ENCODE peak calls at places on chromosomes 13 and 19, in seven cellular contexts. J is T-helper 1 cell, B is NCI-H774, M is SK-N-SH, I is epithelial cell of esophagus, L is lower lobe of right lung, W is natural killer cell. A is an unnamed sample.

GRCh38 chr13:95002968-95003813 is 290.8 kb upstream of the SOX21 start:
- DNase-seq in M (peak; percentile 57), J (no peak), W (no peak), I (no peak), B (peak; percentile 94), L (no peak), A (no peak)

GRCh38 chr13:110466261-110466660 is 95.3 kb downstream of the RAB20 start:
- DNase-seq in M (no peak), J (no peak), I (no peak), B (peak; percentile 85), L (peak; percentile 11), W (no peak), A (no peak)

GRCh38 chr13:48626077-48626449 is 27.7 kb upstream of the CYSLTR2 start:
- DNase-seq in L (no peak), W (no peak), J (no peak), M (no peak), B (no peak), I (no peak), A (no peak)

GRCh38 chr19:36973021-36973843 is 57.1 kb downstream of the ZNF568 start:
- DNase-seq in W (peak; percentile 63), J (peak; percentile 64), I (peak; percentile 81), M (peak; percentile 97), B (peak; percentile 63), L (peak; percentile 86), A (peak; percentile 87)

GRCh38 chr13:111370570-111371150 is 50.2 kb downstream of the TEX29 start:
- DNase-seq in W (no peak), J (no peak), L (no peak), B (no peak), I (no peak), M (no peak), A (no peak)

GRCh38 chr19:54152267-54152666 is 7.3 kb downstream of the LENG1 start:
- DNase-seq in W (no peak), B (no peak), J (no peak), L (no peak), M (no peak), I (no peak), A (no peak)

GRCh38 chr19:40445945-40446784 is 2.0 kb upstream of the SERTAD3 start:
- DNase-seq in B (no peak), W (no peak), I (peak; percentile 70), J (no peak), M (no peak), L (no peak), A (no peak)

GRCh38 chr13:100872761-100873160 is 198.2 kb upstream of the TMTC4 start:
- DNase-seq in I (no peak), B (no peak), L (no peak), W (no peak), J (no peak), M (no peak), A (no peak)

GRCh38 chr13:46556380-46556779 is 3.4 kb downstream of the LRCH1 start:
- DNase-seq in W (no peak), I (no peak), M (no peak), B (no peak), J (no peak), L (no peak), A (no peak)

GRCh38 chr13:34720618-34721017 is 221.5 kb upstream of the NBEA start:
- DNase-seq in W (no peak), L (no peak), B (no peak), J (no peak), M (no peak), I (peak; percentile 4), A (no peak)

GRCh38 chr13:85567909-85568308 is 231.3 kb downstream of the SLITRK6 start:
- DNase-seq in W (no peak), B (no peak), M (no peak), I (no peak), J (no peak), L (no peak), A (no peak)

GRCh38 chr13:48818495-48818961 is 157.2 kb upstream of the FNDC3A start:
- DNase-seq in L (no peak), B (no peak), J (no peak), M (no peak), I (peak; percentile 83), W (no peak), A (no peak)

GRCh38 chr13:100636441-100636840 is 38.2 kb downstream of the TMTC4 start:
- DNase-seq in M (no peak), L (no peak), I (no peak), W (no peak), B (no peak), J (no peak), A (no peak)

GRCh38 chr13:59651479-59651878 is 512.2 kb downstream of the DIAPH3 start:
- DNase-seq in J (no peak), B (no peak), I (no peak), M (no peak), W (no peak), L (no peak), A (no peak)

GRCh38 chr19:7179917-7180306 is 110.4 kb downstream of the ZNF557 start:
- DNase-seq in M (no peak), I (no peak), L (no peak), W (no peak), B (no peak), J (no peak), A (no peak)

GRCh38 chr13:65540064-65540635 is 1690.0 kb downstream of the PCDH9 start:
- DNase-seq in B (no peak), J (no peak), I (peak; percentile 27), L (no peak), M (no peak), W (no peak), A (no peak)

GRCh38 chr13:97058896-97059295 is 64.6 kb upstream of the OXGR1 start:
- DNase-seq in M (no peak), B (no peak), W (no peak), I (no peak), L (no peak), J (no peak), A (no peak)

GRCh38 chr13:60267498-60268202 is 103.9 kb upstream of the DIAPH3 start:
- DNase-seq in W (no peak), L (no peak), I (peak; percentile 5), M (no peak), B (peak; percentile 16), J (no peak), A (no peak)

GRCh38 chr19:18768997-18769891 is 21.9 kb downstream of the COMP start:
- DNase-seq in J (no peak), L (peak; percentile 89), M (no peak), I (no peak), W (no peak), B (no peak), A (no peak)

GRCh38 chr19:34888091-34888490 is 38.6 kb upstream of the ZNF30 start:
- DNase-seq in M (no peak), J (no peak), W (no peak), B (no peak), I (no peak), L (no peak), A (peak; percentile 5)

GRCh38 chr19:52094526-52094925 is 1.0 kb downstream of the ZNF841 start:
- DNase-seq in J (no peak), M (no peak), W (no peak), L (no peak), B (no peak), I (no peak), A (no peak)

GRCh38 chr13:102693781-102694180 is 1.1 kb downstream of the METTL21C start:
- DNase-seq in L (no peak), I (no peak), J (no peak), M (no peak), W (no peak), B (no peak), A (no peak)

GRCh38 chr19:38078302-38078930 is 145.6 kb downstream of the DPF1 start:
- DNase-seq in I (no peak), M (no peak), L (no peak), W (no peak), B (no peak), J (no peak), A (no peak)

GRCh38 chr13:51953347-51953746 is 57.9 kb downstream of the ATP7B start:
- DNase-seq in L (no peak), M (no peak), B (no peak), I (no peak), J (no peak), W (no peak), A (no peak)

GRCh38 chr19:1474011-1474764 is 4.8 kb downstream of the C19orf25 start:
- DNase-seq in L (no peak), J (no peak), W (no peak), M (peak; percentile 55), B (no peak), I (no peak), A (no peak)

GRCh38 chr19:6233051-6233826 is 46.5 kb downstream of the MLLT1 start:
- DNase-seq in B (no peak), W (no peak), L (peak; percentile 85), M (no peak), J (no peak), I (no peak), A (no peak)

GRCh38 chr13:28204690-28205443 is 66.5 kb downstream of the PAN3 start:
- DNase-seq in B (no peak), I (no peak), W (no peak), M (no peak), J (no peak), L (no peak), A (no peak)

GRCh38 chr13:84377071-84377470 is 494.8 kb upstream of the SLITRK1 start:
- DNase-seq in I (no peak), M (no peak), B (no peak), L (no peak), J (no peak), W (no peak), A (no peak)

GRCh38 chr19:5095568-5095850 is 126.6 kb downstream of the KDM4B start:
- DNase-seq in W (no peak), M (no peak), B (no peak), J (no peak), L (no peak), I (no peak), A (no peak)

GRCh38 chr13:33277946-33278345 is 7.6 kb downstream of the STARD13 start:
- DNase-seq in W (no peak), J (no peak), L (no peak), B (no peak), M (no peak), I (no peak), A (no peak)

GRCh38 chr13:31629085-31629785 is 110.1 kb upstream of the RXFP2 start:
- DNase-seq in B (no peak), L (no peak), M (no peak), J (no peak), I (no peak), W (no peak), A (no peak)

GRCh38 chr13:110838867-110839538 is 75.9 kb downstream of the ANKRD10 start:
- DNase-seq in M (no peak), W (no peak), B (no peak), L (no peak), J (no peak), I (no peak), A (no peak)

GRCh38 chr19:32924200-32924599 is 47.6 kb downstream of the CEP89 start:
- DNase-seq in L (no peak), W (no peak), M (no peak), J (no peak), B (peak; percentile 54), I (peak; percentile 21), A (no peak)

GRCh38 chr13:29336356-29336755 is 259.1 kb downstream of the SLC7A1 start:
- DNase-seq in J (no peak), W (no peak), B (no peak), I (no peak), M (no peak), L (no peak), A (no peak)